ENCODE peak calls at places on chromosomes 6 and 20, in nine cellular contexts. One of them, this sample, is unnamed.
A peak's percentile ranks its signal among the peaks of the same experiment; 100 is the strongest.

GRCh38 chr20:44196278-44196677 is 9.3 kb upstream of the JPH2 start:
- DNase-seq in ovary: no peak
- DNase-seq in B cell: no peak
- DNase-seq in psoas muscle: no peak
- DNase-seq in choroid plexus epithelial cell: peak; percentile 39
- DNase-seq in body of pancreas: no peak
- DNase-seq in left ventricle myocardium inferior: no peak
- DNase-seq in gastrocnemius medialis: no peak
- DNase-seq in endothelial cell of umbilical vein: no peak
- DNase-seq in this sample: no peak

GRCh38 chr20:58212636-58213035 is 15.8 kb downstream of the ANKRD60 start:
- DNase-seq in left ventricle myocardium inferior: no peak
- DNase-seq in gastrocnemius medialis: no peak
- DNase-seq in endothelial cell of umbilical vein: no peak
- DNase-seq in body of pancreas: no peak
- DNase-seq in B cell: no peak
- DNase-seq in psoas muscle: no peak
- DNase-seq in ovary: no peak
- DNase-seq in choroid plexus epithelial cell: no peak
- DNase-seq in this sample: no peak

GRCh38 chr20:41369673-41370072 is 3.1 kb upstream of the EMILIN3 start:
- DNase-seq in body of pancreas: no peak
- DNase-seq in choroid plexus epithelial cell: no peak
- DNase-seq in B cell: no peak
- DNase-seq in endothelial cell of umbilical vein: no peak
- DNase-seq in psoas muscle: no peak
- DNase-seq in left ventricle myocardium inferior: no peak
- DNase-seq in gastrocnemius medialis: no peak
- DNase-seq in ovary: no peak
- DNase-seq in this sample: no peak

GRCh38 chr20:57589728-57590484 is 29.0 kb downstream of the PCK1 start:
- DNase-seq in left ventricle myocardium inferior: no peak
- DNase-seq in endothelial cell of umbilical vein: no peak
- DNase-seq in choroid plexus epithelial cell: no peak
- DNase-seq in ovary: no peak
- DNase-seq in gastrocnemius medialis: no peak
- DNase-seq in psoas muscle: no peak
- DNase-seq in B cell: no peak
- DNase-seq in body of pancreas: no peak
- DNase-seq in this sample: no peak

GRCh38 chr20:4613718-4614620 is 107.7 kb upstream of the PRND start:
- DNase-seq in B cell: peak; percentile 84
- DNase-seq in left ventricle myocardium inferior: peak; percentile 39
- DNase-seq in choroid plexus epithelial cell: peak; percentile 57
- DNase-seq in psoas muscle: peak; percentile 28
- DNase-seq in body of pancreas: peak; percentile 53
- DNase-seq in endothelial cell of umbilical vein: peak; percentile 69
- DNase-seq in gastrocnemius medialis: peak; percentile 24
- DNase-seq in ovary: no peak
- DNase-seq in this sample: no peak

GRCh38 chr20:38726849-38727601 is 2.7 kb downstream of the SLC32A1 start:
- DNase-seq in body of pancreas: peak; percentile 33
- DNase-seq in ovary: no peak
- DNase-seq in psoas muscle: no peak
- DNase-seq in left ventricle myocardium inferior: no peak
- DNase-seq in choroid plexus epithelial cell: no peak
- DNase-seq in B cell: no peak
- DNase-seq in gastrocnemius medialis: no peak
- DNase-seq in endothelial cell of umbilical vein: peak; percentile 31
- DNase-seq in this sample: peak; percentile 76

GRCh38 chr6:3939964-3940363 is 90.8 kb downstream of the FAM50B start:
- DNase-seq in psoas muscle: no peak
- DNase-seq in choroid plexus epithelial cell: peak; percentile 61
- DNase-seq in B cell: no peak
- DNase-seq in body of pancreas: no peak
- DNase-seq in endothelial cell of umbilical vein: no peak
- DNase-seq in ovary: no peak
- DNase-seq in gastrocnemius medialis: no peak
- DNase-seq in left ventricle myocardium inferior: no peak
- DNase-seq in this sample: no peak

GRCh38 chr20:1334761-1335160 is 5.8 kb upstream of the SDCBP2 start:
- DNase-seq in gastrocnemius medialis: no peak
- DNase-seq in body of pancreas: no peak
- DNase-seq in ovary: no peak
- DNase-seq in B cell: no peak
- DNase-seq in psoas muscle: no peak
- DNase-seq in left ventricle myocardium inferior: no peak
- DNase-seq in endothelial cell of umbilical vein: no peak
- DNase-seq in choroid plexus epithelial cell: no peak
- DNase-seq in this sample: no peak

DNA sequence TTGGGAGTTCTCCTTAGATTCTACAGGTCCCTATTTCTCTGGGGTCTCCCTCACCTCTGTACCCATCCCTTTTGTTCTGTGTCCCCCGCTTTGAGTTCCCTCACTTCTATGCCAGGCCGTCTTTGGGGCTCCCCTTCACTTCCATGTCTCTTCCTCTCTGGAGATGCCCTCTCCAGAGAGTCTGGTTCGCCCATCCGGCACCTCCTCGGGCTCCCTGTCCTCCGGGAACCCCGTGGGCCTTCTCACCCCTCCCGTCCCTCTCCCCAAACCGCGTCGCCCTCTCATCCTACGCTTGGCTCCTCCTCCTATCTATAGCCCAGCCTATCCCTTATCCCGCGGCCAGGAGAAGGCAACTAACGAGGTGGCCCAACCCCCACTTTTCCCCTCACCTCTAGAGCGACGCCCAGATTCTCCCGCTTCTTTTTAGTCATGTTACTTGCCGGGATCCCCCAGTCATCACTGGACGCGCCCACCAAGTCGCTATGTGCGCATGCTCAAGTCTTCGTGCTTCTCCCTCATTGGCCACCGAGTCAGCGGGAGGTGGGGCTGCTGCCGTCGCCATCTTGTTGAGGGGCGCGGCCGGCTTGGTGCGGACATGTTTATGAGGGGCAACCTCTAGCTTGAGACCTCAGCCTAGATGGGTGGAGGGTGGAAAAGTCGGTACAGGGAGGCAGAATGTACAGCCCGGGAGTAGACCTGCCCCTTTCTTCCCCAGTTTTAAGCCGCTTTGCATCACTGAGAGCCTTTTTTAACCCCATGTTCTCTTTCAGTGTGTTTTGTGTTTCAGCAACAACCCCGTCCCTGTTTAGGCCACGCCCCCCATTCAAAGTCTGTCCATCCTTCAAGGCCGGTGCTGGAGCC is at the start of gene CCDC167:
- DNase-seq in psoas muscle: peak; percentile 95
- DNase-seq in left ventricle myocardium inferior: peak; percentile 94
- DNase-seq in endothelial cell of umbilical vein: peak; percentile 99
- DNase-seq in ovary: peak; percentile 95
- DNase-seq in choroid plexus epithelial cell: peak; percentile 97
- DNase-seq in B cell: peak; percentile 96
- DNase-seq in gastrocnemius medialis: peak; percentile 85
- DNase-seq in body of pancreas: peak; percentile 95
- DNase-seq in this sample: peak; percentile 98
- TF ChIP-seq CTCF in psoas muscle: no peak
- TF ChIP-seq CTCF in left ventricle myocardium inferior: no peak
- TF ChIP-seq CTCF in endothelial cell of umbilical vein: no peak
- TF ChIP-seq CTCF in ovary: no peak
- TF ChIP-seq CTCF in choroid plexus epithelial cell: no peak
- TF ChIP-seq CTCF in B cell: no peak
- TF ChIP-seq CTCF in gastrocnemius medialis: no peak
- TF ChIP-seq CTCF in body of pancreas: no peak
- TF ChIP-seq CTCF in this sample: no peak

GRCh38 chr6:77778527-77778926 is 125.7 kb downstream of the MEI4 start:
- DNase-seq in endothelial cell of umbilical vein: no peak
- DNase-seq in left ventricle myocardium inferior: no peak
- DNase-seq in B cell: no peak
- DNase-seq in gastrocnemius medialis: no peak
- DNase-seq in body of pancreas: no peak
- DNase-seq in ovary: no peak
- DNase-seq in choroid plexus epithelial cell: no peak
- DNase-seq in psoas muscle: no peak
- DNase-seq in this sample: no peak
- TF ChIP-seq CTCF in endothelial cell of umbilical vein: no peak
- TF ChIP-seq CTCF in left ventricle myocardium inferior: no peak
- TF ChIP-seq CTCF in B cell: no peak
- TF ChIP-seq CTCF in gastrocnemius medialis: no peak
- TF ChIP-seq CTCF in body of pancreas: no peak
- TF ChIP-seq CTCF in ovary: no peak
- TF ChIP-seq CTCF in choroid plexus epithelial cell: no peak
- TF ChIP-seq CTCF in psoas muscle: no peak
- TF ChIP-seq CTCF in this sample: no peak

GRCh38 chr20:32240220-32240619 is 32.5 kb downstream of the POFUT1 start:
- DNase-seq in psoas muscle: no peak
- DNase-seq in left ventricle myocardium inferior: no peak
- DNase-seq in body of pancreas: no peak
- DNase-seq in ovary: no peak
- DNase-seq in endothelial cell of umbilical vein: no peak
- DNase-seq in gastrocnemius medialis: no peak
- DNase-seq in choroid plexus epithelial cell: no peak
- DNase-seq in B cell: no peak
- DNase-seq in this sample: no peak
- TF ChIP-seq CTCF in psoas muscle: no peak
- TF ChIP-seq CTCF in left ventricle myocardium inferior: no peak
- TF ChIP-seq CTCF in body of pancreas: no peak
- TF ChIP-seq CTCF in ovary: no peak
- TF ChIP-seq CTCF in endothelial cell of umbilical vein: no peak
- TF ChIP-seq CTCF in gastrocnemius medialis: no peak
- TF ChIP-seq CTCF in choroid plexus epithelial cell: peak; percentile 16
- TF ChIP-seq CTCF in B cell: no peak
- TF ChIP-seq CTCF in this sample: peak; percentile 20

DNA sequence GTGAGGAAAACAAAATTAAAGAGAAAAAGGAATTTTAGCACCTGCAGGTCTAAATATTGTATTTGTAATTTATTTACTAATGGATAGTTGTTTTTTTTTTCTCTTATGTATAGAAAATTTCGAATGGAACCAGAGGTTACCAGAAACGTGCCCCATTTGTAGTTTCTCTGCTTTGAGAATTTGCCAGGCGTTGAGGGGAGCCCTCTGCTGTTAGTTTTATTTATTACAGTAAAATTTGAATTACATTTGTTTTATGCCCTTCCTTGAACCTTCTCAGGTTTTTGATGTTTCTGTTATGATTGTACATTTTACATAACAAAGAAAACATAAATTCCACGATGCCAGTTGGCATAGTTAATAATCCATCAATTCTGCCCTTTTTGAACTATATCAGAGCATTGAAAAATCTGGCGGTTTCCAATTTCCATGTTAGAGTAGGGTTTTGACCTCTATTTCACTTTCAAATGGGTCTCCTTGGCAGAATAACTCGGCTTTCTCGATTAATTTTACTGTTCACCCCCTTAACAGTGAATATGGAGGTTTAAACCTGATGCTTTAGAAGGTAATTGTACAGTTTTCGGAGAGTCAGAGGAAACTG is 35.1 kb upstream of the RFPL4B start:
- DNase-seq in psoas muscle: no peak
- DNase-seq in ovary: no peak
- DNase-seq in gastrocnemius medialis: no peak
- DNase-seq in body of pancreas: no peak
- DNase-seq in B cell: no peak
- DNase-seq in endothelial cell of umbilical vein: peak; percentile 51
- DNase-seq in left ventricle myocardium inferior: no peak
- DNase-seq in choroid plexus epithelial cell: peak; percentile 57
- DNase-seq in this sample: no peak
- TF ChIP-seq CTCF in psoas muscle: peak; percentile 70
- TF ChIP-seq CTCF in ovary: peak; percentile 51
- TF ChIP-seq CTCF in gastrocnemius medialis: peak; percentile 36
- TF ChIP-seq CTCF in body of pancreas: peak; percentile 58
- TF ChIP-seq CTCF in B cell: peak; percentile 79
- TF ChIP-seq CTCF in endothelial cell of umbilical vein: peak; percentile 37
- TF ChIP-seq CTCF in left ventricle myocardium inferior: peak; percentile 82
- TF ChIP-seq CTCF in choroid plexus epithelial cell: peak; percentile 74
- TF ChIP-seq CTCF in this sample: peak; percentile 85

GRCh38 chr20:54194724-54195438 is 13.0 kb upstream of the PFDN4 start:
- DNase-seq in gastrocnemius medialis: no peak
- DNase-seq in ovary: no peak
- DNase-seq in psoas muscle: no peak
- DNase-seq in left ventricle myocardium inferior: no peak
- DNase-seq in choroid plexus epithelial cell: peak; percentile 47
- DNase-seq in body of pancreas: no peak
- DNase-seq in B cell: no peak
- DNase-seq in endothelial cell of umbilical vein: no peak
- DNase-seq in this sample: no peak
- TF ChIP-seq CTCF in gastrocnemius medialis: no peak
- TF ChIP-seq CTCF in ovary: no peak
- TF ChIP-seq CTCF in psoas muscle: no peak
- TF ChIP-seq CTCF in left ventricle myocardium inferior: no peak
- TF ChIP-seq CTCF in choroid plexus epithelial cell: peak; percentile 42
- TF ChIP-seq CTCF in body of pancreas: no peak
- TF ChIP-seq CTCF in B cell: no peak
- TF ChIP-seq CTCF in endothelial cell of umbilical vein: no peak
- TF ChIP-seq CTCF in this sample: peak; percentile 57

GRCh38 chr6:36386495-36387439 is 702 bp downstream of the ETV7 start:
- DNase-seq in choroid plexus epithelial cell: peak; percentile 67
- DNase-seq in B cell: no peak
- DNase-seq in left ventricle myocardium inferior: no peak
- DNase-seq in psoas muscle: no peak
- DNase-seq in body of pancreas: peak; percentile 39
- DNase-seq in gastrocnemius medialis: no peak
- DNase-seq in ovary: peak; percentile 54
- DNase-seq in endothelial cell of umbilical vein: peak; percentile 74
- DNase-seq in this sample: no peak
- TF ChIP-seq CTCF in choroid plexus epithelial cell: peak; percentile 42
- TF ChIP-seq CTCF in B cell: no peak
- TF ChIP-seq CTCF in left ventricle myocardium inferior: peak; percentile 27
- TF ChIP-seq CTCF in psoas muscle: no peak
- TF ChIP-seq CTCF in body of pancreas: peak; percentile 13
- TF ChIP-seq CTCF in gastrocnemius medialis: no peak
- TF ChIP-seq CTCF in ovary: no peak
- TF ChIP-seq CTCF in endothelial cell of umbilical vein: peak; percentile 22
- TF ChIP-seq CTCF in this sample: peak; percentile 38

This sample was measured in type B pancreatic cell.